ENCODE peak calls at places on chromosomes 3 and 15, in six cellular contexts. Y, F, J, H, U and A are unnamed samples.
A peak's percentile ranks its signal among the peaks of the same experiment; 100 is the strongest.

GRCh38 chr3:98512576-98512975 is 10.1 kb downstream of the CLDND1 start:
- DNase-seq in Y (no peak), F (no peak), J (no peak), H (no peak), U (no peak), A (peak; percentile 68)

GRCh38 chr3:18124501-18124900 is 300.6 kb downstream of the SATB1 start:
- DNase-seq in Y (no peak), F (no peak), J (no peak), H (peak; percentile 26), U (peak; percentile 82), A (peak; percentile 76)

GRCh38 chr15:81261172-81261808 is 62.7 kb downstream of the STARD5 start:
- DNase-seq in Y (no peak), F (no peak), J (no peak), H (no peak), U (no peak), A (no peak)

GRCh38 chr3:52313774-52314188 is 2.3 kb upstream of the DNAH1 start:
- DNase-seq in Y (peak; percentile 61), F (no peak), J (no peak), H (no peak), U (peak; percentile 55), A (peak; percentile 23)

GRCh38 chr15:83776986-83777385 is 123.1 kb downstream of the ADAMTSL3 start:
- DNase-seq in Y (no peak), F (no peak), J (no peak), H (no peak), U (no peak), A (no peak)

GRCh38 chr3:13144163-13145023 is 71.2 kb upstream of the IQSEC1 start:
- DNase-seq in Y (no peak), F (no peak), J (no peak), H (no peak), U (no peak), A (no peak)

GRCh38 chr3:83438177-83438576 is 1520.6 kb upstream of the CADM2 start:
- DNase-seq in Y (no peak), F (no peak), J (no peak), H (no peak), U (no peak), A (peak; percentile 53)

GRCh38 chr15:96002890-96003859 is 327.3 kb upstream of the NR2F2 start:
- DNase-seq in Y (no peak), F (no peak), J (no peak), H (no peak), U (no peak), A (no peak)

GRCh38 chr3:172138792-172139507 is 99.6 kb downstream of the FNDC3B start:
- DNase-seq in Y (peak; percentile 89), F (peak; percentile 44), J (no peak), H (no peak), U (peak; percentile 56), A (peak; percentile 64)

GRCh38 chr15:100612539-100612938 is 10.2 kb downstream of the ASB7 start:
- DNase-seq in Y (no peak), F (no peak), J (no peak), H (no peak), U (no peak), A (no peak)

GRCh38 chr15:35078221-35078915 is 6.7 kb downstream of the NANOGP8 start:
- DNase-seq in Y (no peak), F (peak; percentile 52), J (peak; percentile 84), H (peak; percentile 44), U (peak; percentile 72), A (peak; percentile 71)

GRCh38 chr15:39969871-39970270 is 36.0 kb downstream of the EIF2AK4 start:
- DNase-seq in Y (no peak), F (no peak), J (no peak), H (peak; percentile 4), U (peak; percentile 79), A (no peak)

GRCh38 chr15:38708672-38709188 is 144.1 kb upstream of the RASGRP1 start:
- DNase-seq in Y (no peak), F (no peak), J (no peak), H (no peak), U (no peak), A (no peak)

GRCh38 chr3:14462738-14463137 is 60.3 kb downstream of the SLC6A6 start:
- DNase-seq in Y (no peak), F (no peak), J (no peak), H (no peak), U (no peak), A (no peak)

GRCh38 chr15:52191207-52191606 is at the start of gene GNB5:
- DNase-seq in Y (no peak), F (no peak), J (peak; percentile 23), H (no peak), U (no peak), A (no peak)

GRCh38 chr3:128999104-128999503 is 2.0 kb upstream of the EFCC1 start:
- DNase-seq in Y (no peak), F (no peak), J (no peak), H (no peak), U (no peak), A (no peak)
- TF ChIP-seq EZH2 in Y (no peak), F (no peak), J (no peak), H (no peak), U (no peak), A (no peak)

DNA sequence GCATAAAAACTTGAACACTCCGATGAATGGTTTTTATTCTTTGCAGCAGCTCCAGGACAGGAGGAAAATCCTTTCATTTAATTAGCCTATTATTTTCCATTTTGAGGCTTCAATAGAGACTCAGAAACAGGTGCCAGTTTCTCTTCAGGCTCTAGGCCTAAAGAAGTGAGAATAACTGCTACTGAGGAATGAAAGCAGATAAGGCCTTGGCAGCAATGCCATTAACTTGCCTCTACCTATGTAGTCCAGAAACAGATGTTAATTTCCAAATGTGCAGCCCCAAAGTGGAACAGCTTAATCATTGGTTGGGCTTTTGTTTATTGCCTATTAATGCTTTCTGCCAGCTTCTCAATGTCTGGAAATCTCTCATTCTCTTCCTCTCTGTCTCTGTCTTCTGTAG is 418.6 kb downstream of the NSUN3 start:
- DNase-seq in Y (no peak), F (no peak), J (no peak), H (no peak), U (no peak), A (no peak)
- H2AFZ ChIP-seq in Y (no peak overlapping the region), F (no peak overlapping the region), J (no peak overlapping the region), H (no peak overlapping the region), U (no peak overlapping the region), A (no peak overlapping the region)

DNA sequence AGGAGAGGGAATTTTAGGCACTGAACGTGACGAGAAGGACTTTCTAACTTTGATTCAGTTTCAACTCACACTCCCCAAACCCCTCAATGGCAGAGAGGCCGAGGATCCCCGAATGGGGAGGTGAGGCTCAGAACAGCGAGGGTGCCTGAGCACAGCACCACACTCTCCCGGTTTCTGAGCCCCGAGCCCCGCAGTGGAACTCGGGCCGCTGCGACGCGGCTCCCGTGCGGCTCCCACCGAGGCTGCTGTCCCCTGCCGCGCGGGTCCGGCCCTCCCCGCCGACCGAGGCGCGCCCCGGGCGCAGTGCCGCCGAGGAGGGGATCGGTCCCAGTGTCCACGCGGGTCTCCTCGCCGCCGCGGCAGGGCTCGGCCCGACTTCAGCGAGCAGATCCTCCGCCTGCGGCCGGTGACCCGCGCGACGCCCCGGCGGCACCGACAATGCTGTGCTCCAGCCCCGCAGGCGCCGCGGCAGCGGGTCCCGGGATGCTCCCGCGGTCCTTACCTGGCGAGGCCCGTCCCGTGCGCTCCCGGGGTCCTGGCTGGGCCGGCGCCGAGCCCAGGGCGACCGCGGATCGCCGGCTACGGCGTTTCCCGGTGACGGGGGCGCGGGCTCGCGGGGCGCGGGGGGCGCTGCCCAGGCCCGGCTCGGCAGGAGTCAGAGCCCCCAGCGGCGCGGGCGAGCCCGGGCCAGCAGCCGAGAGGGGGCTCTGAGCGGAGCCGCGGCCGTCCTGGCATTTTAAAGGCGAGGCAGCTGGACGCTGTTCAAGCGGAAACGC is at the start of gene CTXND1:
- DNase-seq in Y (no peak), F (no peak), J (peak; percentile 78), H (no peak), U (peak; percentile 20), A (no peak)
- TF ChIP-seq EZH2 in Y (no peak), F (no peak), J (no peak), H (no peak), U (peak; percentile 61), A (peak; percentile 65)

GRCh38 chr3:72972706-72973030 is 23.9 kb upstream of the PPP4R2 start:
- DNase-seq in Y (no peak), F (no peak), J (no peak), H (no peak), U (no peak), A (no peak)

GRCh38 chr3:72974956-72975355 is 21.7 kb upstream of the PPP4R2 start:
- DNase-seq in Y (no peak), F (no peak), J (no peak), H (no peak), U (no peak), A (no peak)

GRCh38 chr3:72973786-72974185 is 22.8 kb upstream of the PPP4R2 start:
- DNase-seq in Y (no peak), F (no peak), J (no peak), H (no peak), U (no peak), A (no peak)

GRCh38 chr3:72970942-72971341 is 25.7 kb upstream of the PPP4R2 start:
- DNase-seq in Y (no peak), F (no peak), J (no peak), H (no peak), U (no peak), A (no peak)

DNA sequence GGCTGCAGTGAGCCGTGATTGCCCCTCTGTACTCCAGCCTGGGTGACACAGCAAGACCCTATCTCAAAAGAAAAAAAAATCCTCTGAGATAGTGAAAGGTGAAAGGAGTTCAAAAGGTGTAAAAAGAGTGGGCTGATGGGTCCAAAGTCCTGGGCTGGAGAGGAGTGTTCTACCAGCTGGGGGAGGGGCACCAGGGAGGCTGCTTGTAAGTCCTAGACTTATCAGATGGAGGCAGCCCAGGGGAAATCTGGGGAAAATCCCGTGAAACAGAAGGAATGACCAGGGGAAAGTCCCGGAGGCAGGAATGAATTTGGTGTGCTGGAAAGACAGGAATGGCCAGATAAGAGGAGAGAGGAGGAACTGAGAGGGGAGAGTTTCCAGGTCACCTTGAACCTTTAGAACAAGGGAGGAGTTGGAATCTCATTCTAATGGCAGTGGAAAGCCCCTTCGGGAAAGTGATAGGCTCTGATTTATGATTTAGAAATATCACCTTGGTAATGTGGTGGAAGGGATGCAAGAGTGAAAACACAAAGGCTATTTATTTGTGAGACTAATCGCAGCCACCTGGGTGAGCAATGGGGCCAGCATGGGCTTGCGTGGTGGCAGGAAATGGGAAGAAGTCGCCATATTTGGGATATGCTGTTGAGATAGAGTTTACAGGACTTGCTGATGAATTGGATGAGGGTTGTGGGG is 23.4 kb upstream of the PPP4R2 start:
- DNase-seq in Y (no peak), F (no peak), J (peak; percentile 54), H (no peak), U (no peak), A (no peak)
- H2AFZ ChIP-seq in Y (peak overlapping the region; percentile 21), F (no peak overlapping the region), J (peak overlapping the region; percentile 49), H (no peak overlapping the region), U (no peak overlapping the region), A (peak overlapping the region; percentile 23)